ENCODE peak calls at places on chromosome 21, in nine cellular contexts. Z, F, Q, U, N, R, K, E and I are unnamed samples.

GRCh38 chr21:46111193-46111571 is 13.3 kb downstream of the COL6A2 start:
- DNase-seq in Z (no peak), U (peak; percentile 14), K (peak; percentile 9), Q (no peak), F (no peak), R (no peak), E (no peak), N (no peak), I (no peak)

GRCh38 chr21:24023402-24023801 is 1583.9 kb downstream of the MRPL39 start:
- DNase-seq in Z (no peak), F (no peak), N (no peak), K (no peak), Q (no peak), R (no peak), E (no peak), U (no peak), I (no peak)

GRCh38 chr21:36478207-36478701 is 1.7 kb downstream of the CLDN14 start:
- DNase-seq in E (no peak), U (no peak), N (peak; percentile 97), F (no peak), Q (peak; percentile 38), K (no peak), Z (peak; percentile 68), R (no peak), I (no peak)

GRCh38 chr21:35138665-35139381 is 89.7 kb upstream of the RUNX1 start:
- DNase-seq in Z (peak; percentile 79), Q (no peak), U (no peak), E (no peak), F (no peak), K (peak; percentile 51), N (peak; percentile 99), R (peak; percentile 18), I (no peak)

GRCh38 chr21:45405271-45405818 is 380 bp downstream of the COL18A1 start:
- DNase-seq in K (no peak), U (no peak), Q (no peak), N (no peak), E (peak; percentile 76), R (no peak), Z (peak; percentile 62), F (no peak), I (no peak)

GRCh38 chr21:41630249-41630648 is 122.3 kb upstream of the TMPRSS2 start:
- DNase-seq in R (no peak), F (no peak), E (no peak), N (peak; percentile 100), U (no peak), K (no peak), Z (peak; percentile 99), Q (peak; percentile 100), I (no peak)

GRCh38 chr21:37060296-37060695 is 12.6 kb downstream of the PIGP start:
- DNase-seq in E (peak; percentile 48), K (no peak), R (no peak), Z (peak; percentile 89), N (peak; percentile 96), U (peak; percentile 75), Q (peak; percentile 89), F (no peak), I (peak; percentile 94)

GRCh38 chr21:45386728-45387371 is 18.1 kb upstream of the COL18A1 start:
- DNase-seq in R (no peak), K (no peak), F (no peak), N (peak; percentile 90), U (no peak), E (no peak), Q (peak; percentile 94), Z (peak; percentile 89), I (no peak)

GRCh38 chr21:37862536-37862935 is 53.7 kb downstream of the KCNJ6 start:
- DNase-seq in N (peak; percentile 44), Z (peak; percentile 9), U (peak; percentile 32), F (no peak), K (no peak), E (no peak), Q (no peak), R (no peak), I (peak; percentile 96)

GRCh38 chr21:20023199-20023598 is 975.0 kb upstream of the NCAM2 start:
- DNase-seq in Z (no peak), Q (no peak), E (no peak), N (no peak), U (no peak), R (no peak), F (no peak), K (no peak), I (no peak)

GRCh38 chr21:44400791-44401385 is 47.5 kb downstream of the TRPM2 start:
- DNase-seq in E (no peak), Q (no peak), F (no peak), R (no peak), Z (no peak), K (no peak), U (no peak), N (no peak), I (no peak)

GRCh38 chr21:40176732-40177131 is 309.5 kb downstream of the PCP4 start:
- DNase-seq in K (no peak), F (no peak), Q (no peak), E (no peak), Z (no peak), N (no peak), R (no peak), U (no peak), I (peak; percentile 65)

GRCh38 chr21:30102881-30103280 is 63.7 kb downstream of the CLDN17 start:
- DNase-seq in N (no peak), R (no peak), Q (no peak), F (no peak), Z (no peak), U (no peak), E (no peak), K (no peak), I (no peak)

GRCh38 chr21:31671931-31672330 is 12.4 kb downstream of the SOD1 start:
- DNase-seq in E (no peak), Z (no peak), N (no peak), K (no peak), F (no peak), U (no peak), Q (no peak), R (no peak), I (no peak)